ENCODE peak calls at places on chromosomes 16 and 17, in four cellular contexts. M is transverse colon, R is ovary, W is A549. O is an unnamed sample.

GRCh38 chr17:42673885-42674754 is 2.7 kb downstream of the PLEKHH3 start:
- DNase-seq in M (peak), W (peak), R (peak), O (no peak)

GRCh38 chr17:19345067-19345460 is 17.5 kb downstream of the B9D1 start:
- DNase-seq in M (no peak), R (no peak), W (no peak), O (no peak)

GRCh38 chr16:56669005-56669839 is at the start of gene MT1H:
- DNase-seq in W (no peak), R (no peak), M (peak), O (no peak)

GRCh38 chr17:77505460-77505769 is 364.6 kb downstream of the SEC14L1 start:
- DNase-seq in M (no peak), W (no peak), R (no peak), O (no peak)

GRCh38 chr17:19485800-19486340 is 47.8 kb upstream of the SLC47A1 start:
- DNase-seq in W (no peak), R (no peak), M (no peak), O (no peak)

GRCh38 chr17:73289549-73290254 is 22.1 kb downstream of the CDC42EP4 start:
- DNase-seq in M (no peak), W (no peak), R (no peak), O (no peak)

GRCh38 chr16:57660715-57661463 is 7.2 kb upstream of the ADGRG3 start:
- DNase-seq in W (no peak), R (no peak), M (no peak), O (no peak)

GRCh38 chr17:39822051-39822450 is 42.1 kb downstream of the IKZF3 start:
- DNase-seq in M (no peak), R (no peak), W (no peak), O (no peak)

GRCh38 chr17:80453126-80453979 is 23.1 kb downstream of the NPTX1 start:
- DNase-seq in R (no peak), M (no peak), W (no peak), O (no peak)

GRCh38 chr16:49932943-49933342 is 77.0 kb upstream of the ZNF423 start:
- DNase-seq in M (no peak), W (no peak), R (peak), O (no peak)

DNA sequence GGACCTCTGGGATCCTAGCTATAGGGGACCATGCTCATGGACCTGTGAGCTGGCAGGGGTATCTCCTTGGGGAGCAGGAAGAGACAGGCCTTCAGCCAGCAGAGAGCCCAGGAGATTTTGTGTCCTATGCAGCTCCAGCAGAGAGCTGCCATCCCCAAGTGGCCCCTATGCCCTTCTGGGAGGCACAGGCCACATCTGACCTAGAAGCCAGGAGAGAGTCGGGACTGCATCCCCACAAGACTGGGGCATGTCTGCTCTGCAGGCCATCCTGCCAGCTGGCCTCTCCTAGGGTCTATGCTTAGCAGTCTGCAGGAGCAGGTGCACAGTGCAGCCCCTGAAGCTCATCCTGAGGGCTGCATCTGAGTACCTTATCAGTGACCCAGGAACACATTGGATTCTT is 279.5 kb downstream of the KIF2B start:
- DNase-seq in W (no peak), M (no peak), R (no peak), O (no peak)
- TF ChIP-seq EP300 in W (no peak), M (no peak), R (no peak), O (no peak)

DNA sequence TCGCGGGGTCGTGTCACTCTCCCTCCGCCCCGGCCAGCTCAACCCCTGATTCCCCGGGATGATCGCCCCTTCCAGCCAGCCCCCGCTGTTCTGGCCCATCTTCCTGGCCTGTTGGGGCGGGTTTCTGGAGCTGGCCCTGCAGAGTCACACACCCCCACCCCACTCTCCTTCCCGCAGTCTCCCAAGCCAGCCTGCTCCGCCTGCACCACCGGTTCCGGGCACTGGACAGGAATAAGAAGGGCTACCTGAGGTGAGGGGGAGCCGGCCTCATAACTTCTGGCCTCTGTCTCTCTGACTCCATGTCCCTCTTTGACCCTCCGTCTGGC is 621 bp downstream of the CHP2 start:
- DNase-seq in M (peak), R (no peak), W (no peak), O (no peak)
- H3K4me3 ChIP-seq in M (peak), R (no peak), W (no peak), O (peak)

GRCh38 chr16:75559564-75560372 is 3.7 kb upstream of the TMEM231 start:
- DNase-seq in M (no peak), W (no peak), R (no peak), O (no peak)
- TF ChIP-seq POLR2A in M (no peak), W (no peak), R (no peak), O (no peak)

GRCh38 chr17:4204676-4205075 is 59.1 kb downstream of the ANKFY1 start:
- DNase-seq in R (no peak), M (peak), W (no peak), O (peak)
- TF ChIP-seq EP300 in R (no peak), M (no peak), W (no peak), O (peak)

GRCh38 chr17:21548236-21548635 is 144.1 kb upstream of the KCNJ18 start:
- DNase-seq in M (no peak), R (no peak), W (no peak), O (no peak)

GRCh38 chr17:21549107-21549687 is 143.1 kb upstream of the KCNJ18 start:
- DNase-seq in R (no peak), W (no peak), M (no peak), O (no peak)

GRCh38 chr17:21551081-21551881 is 141.0 kb upstream of the KCNJ18 start:
- DNase-seq in M (peak), R (peak), W (peak), O (peak)
- H3K4me3 ChIP-seq in M (peak), R (peak), W (peak), O (peak)

GRCh38 chr17:76416447-76416846 is 32.0 kb downstream of the SPHK1 start:
- DNase-seq in W (no peak), R (no peak), M (no peak), O (no peak)

GRCh38 chr17:76417499-76418143 is 33.2 kb downstream of the SPHK1 start:
- DNase-seq in W (no peak), R (no peak), M (no peak), O (no peak)

GRCh38 chr17:76416899-76417298 is 32.5 kb downstream of the SPHK1 start:
- DNase-seq in M (no peak), W (no peak), R (no peak), O (no peak)

GRCh38 chr17:76415786-76416185 is 31.4 kb downstream of the SPHK1 start:
- DNase-seq in W (no peak), M (no peak), R (no peak), O (no peak)

GRCh38 chr17:76414334-76415295 is 30.2 kb downstream of the SPHK1 start:
- DNase-seq in M (peak), W (no peak), R (peak), O (peak)
- TF ChIP-seq POLR2A in M (no peak), W (no peak), R (no peak), O (no peak)

GRCh38 chr16:68719993-68720489 is 17.1 kb upstream of the CDH1 start:
- DNase-seq in R (no peak), M (no peak), W (no peak), O (no peak)
- TF ChIP-seq EP300 in R (no peak), M (no peak), W (no peak), O (no peak)

GRCh38 chr16:22373662-22374310 is 633 bp downstream of the CDR2 start:
- DNase-seq in R (peak), M (peak), W (no peak), O (peak)
- H3K4me3 ChIP-seq in R (peak), M (peak), W (peak), O (peak)

GRCh38 chr17:18184143-18185007 is 747 bp downstream of the ALKBH5 start:
- DNase-seq in R (peak), M (peak), W (peak), O (peak)

GRCh38 chr17:18183334-18184142 is at the start of gene ALKBH5:
- DNase-seq in R (peak), W (peak), M (peak), O (peak)

GRCh38 chr17:18182190-18182977 is 1.2 kb upstream of the ALKBH5 start:
- DNase-seq in M (peak), R (peak), W (no peak), O (no peak)

GRCh38 chr17:18181358-18181757 is 2.3 kb upstream of the ALKBH5 start:
- DNase-seq in R (no peak), W (no peak), M (no peak), O (no peak)

DNA sequence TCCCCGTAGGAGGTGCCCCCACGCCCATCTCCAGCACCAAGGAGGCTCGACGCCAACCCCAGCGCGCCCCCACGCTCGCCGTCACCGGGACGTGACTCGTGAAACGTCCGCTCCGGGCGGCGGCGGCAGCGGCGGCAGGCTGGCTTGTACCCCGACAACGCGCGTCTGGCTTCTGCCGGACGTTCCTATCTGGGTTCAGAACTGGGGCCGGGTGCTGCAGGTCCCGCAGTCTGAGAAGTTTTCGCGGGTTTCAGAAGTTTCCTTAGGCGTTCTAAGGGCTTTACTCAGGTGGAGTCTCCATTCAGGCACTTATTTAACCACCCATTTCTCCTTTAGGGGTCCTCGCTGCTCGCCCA is 672 bp upstream of the ALKBH5 start:
- DNase-seq in W (no peak), R (peak), M (peak), O (peak)
- TF ChIP-seq POLR2A in W (peak), R (peak), M (peak), O (peak)

GRCh38 chr17:48101012-48101720 is at the start of gene CBX1:
- DNase-seq in W (peak), M (peak), R (peak), O (peak)
- TF ChIP-seq EP300 in W (no peak), M (no peak), R (no peak), O (peak)

O was measured in tibial nerve.